ENCODE peak calls at places on chromosomes 16 and 17, in eight cellular contexts. One of them, this sample, is unnamed. For H3K4me1 and H3K36me3, the result is how much of the 10 kb centered on the place peaks cover.

GRCh38 chr17:39134878-39135277 is 16.6 kb downstream of the PLXDC1 start:
- DNase-seq in breast epithelium: no peak
- DNase-seq in neural progenitor cell: no peak
- DNase-seq in mucosa of descending colon: no peak
- DNase-seq in cardiac muscle cell: no peak
- DNase-seq in aorta: no peak
- DNase-seq in mesendoderm: no peak
- DNase-seq in CD8-positive, alpha-beta T cell: no peak
- DNase-seq in this sample: no peak

GRCh38 chr16:29321585-29321984 is 84.9 kb downstream of the NPIPB11 start:
- DNase-seq in mucosa of descending colon: no peak
- DNase-seq in mesendoderm: no peak
- DNase-seq in aorta: no peak
- DNase-seq in cardiac muscle cell: no peak
- DNase-seq in breast epithelium: no peak
- DNase-seq in CD8-positive, alpha-beta T cell: no peak
- DNase-seq in neural progenitor cell: peak
- DNase-seq in this sample: no peak

GRCh38 chr16:55495616-55496289 is 13.1 kb upstream of the LPCAT2 start:
- DNase-seq in breast epithelium: no peak
- DNase-seq in mucosa of descending colon: peak
- DNase-seq in mesendoderm: no peak
- DNase-seq in aorta: no peak
- DNase-seq in cardiac muscle cell: no peak
- DNase-seq in CD8-positive, alpha-beta T cell: no peak
- DNase-seq in neural progenitor cell: no peak
- DNase-seq in this sample: no peak

GRCh38 chr17:6611231-6611630 is 29.3 kb downstream of the KIAA0753 start:
- DNase-seq in CD8-positive, alpha-beta T cell: no peak
- DNase-seq in cardiac muscle cell: no peak
- DNase-seq in breast epithelium: no peak
- DNase-seq in mesendoderm: no peak
- DNase-seq in neural progenitor cell: no peak
- DNase-seq in mucosa of descending colon: no peak
- DNase-seq in aorta: no peak
- DNase-seq in this sample: no peak

GRCh38 chr16:84973226-84973625 is 38.1 kb downstream of the ZDHHC7 start:
- DNase-seq in aorta: no peak
- DNase-seq in CD8-positive, alpha-beta T cell: no peak
- DNase-seq in neural progenitor cell: no peak
- DNase-seq in mucosa of descending colon: no peak
- DNase-seq in cardiac muscle cell: no peak
- DNase-seq in mesendoderm: no peak
- DNase-seq in breast epithelium: no peak
- DNase-seq in this sample: no peak

GRCh38 chr16:83843657-83844056 is 35.9 kb downstream of the HSBP1 start:
- DNase-seq in CD8-positive, alpha-beta T cell: no peak
- DNase-seq in neural progenitor cell: peak
- DNase-seq in mesendoderm: peak
- DNase-seq in mucosa of descending colon: no peak
- DNase-seq in breast epithelium: no peak
- DNase-seq in cardiac muscle cell: no peak
- DNase-seq in aorta: no peak
- DNase-seq in this sample: no peak

GRCh38 chr17:82031885-82032627 is 578 bp downstream of the RAC3 start:
- DNase-seq in mucosa of descending colon: peak
- DNase-seq in cardiac muscle cell: peak
- DNase-seq in CD8-positive, alpha-beta T cell: no peak
- DNase-seq in breast epithelium: no peak
- DNase-seq in aorta: no peak
- DNase-seq in mesendoderm: peak
- DNase-seq in neural progenitor cell: peak
- DNase-seq in this sample: no peak

GRCh38 chr17:19004601-19005441 is at the start of gene FAM83G:
- DNase-seq in aorta: peak
- DNase-seq in breast epithelium: peak
- DNase-seq in mesendoderm: peak
- DNase-seq in neural progenitor cell: peak
- DNase-seq in mucosa of descending colon: peak
- DNase-seq in CD8-positive, alpha-beta T cell: peak
- DNase-seq in cardiac muscle cell: peak
- DNase-seq in this sample: peak

GRCh38 chr17:10815318-10815717 is 11.4 kb upstream of the TMEM238L start:
- DNase-seq in cardiac muscle cell: no peak
- DNase-seq in aorta: no peak
- DNase-seq in CD8-positive, alpha-beta T cell: no peak
- DNase-seq in breast epithelium: peak
- DNase-seq in neural progenitor cell: no peak
- DNase-seq in mucosa of descending colon: peak
- DNase-seq in mesendoderm: no peak
- DNase-seq in this sample: no peak

GRCh38 chr16:75122609-75123008 is 6.0 kb upstream of the LDHD start:
- DNase-seq in mucosa of descending colon: no peak
- DNase-seq in breast epithelium: no peak
- DNase-seq in neural progenitor cell: no peak
- DNase-seq in mesendoderm: no peak
- DNase-seq in aorta: no peak
- DNase-seq in CD8-positive, alpha-beta T cell: no peak
- DNase-seq in cardiac muscle cell: no peak
- DNase-seq in this sample: no peak

GRCh38 chr17:38583176-38583575 is 22.6 kb downstream of the SRCIN1 start:
- DNase-seq in mesendoderm: no peak
- DNase-seq in mucosa of descending colon: no peak
- DNase-seq in breast epithelium: no peak
- DNase-seq in CD8-positive, alpha-beta T cell: no peak
- DNase-seq in neural progenitor cell: no peak
- DNase-seq in aorta: no peak
- DNase-seq in cardiac muscle cell: no peak
- DNase-seq in this sample: no peak

GRCh38 chr17:78709119-78709681 is 72.9 kb downstream of the CYTH1 start:
- DNase-seq in cardiac muscle cell: no peak
- DNase-seq in CD8-positive, alpha-beta T cell: no peak
- DNase-seq in neural progenitor cell: no peak
- DNase-seq in breast epithelium: no peak
- DNase-seq in aorta: no peak
- DNase-seq in mesendoderm: no peak
- DNase-seq in mucosa of descending colon: no peak
- DNase-seq in this sample: peak

GRCh38 chr17:5011928-5012327 is 14.2 kb downstream of the KIF1C start:
- DNase-seq in breast epithelium: no peak
- DNase-seq in aorta: no peak
- DNase-seq in cardiac muscle cell: no peak
- DNase-seq in mesendoderm: no peak
- DNase-seq in neural progenitor cell: no peak
- DNase-seq in CD8-positive, alpha-beta T cell: no peak
- DNase-seq in mucosa of descending colon: no peak
- DNase-seq in this sample: no peak

GRCh38 chr17:78925662-78926555 is 722 bp upstream of the TIMP2 start:
- DNase-seq in aorta: peak
- DNase-seq in mucosa of descending colon: peak
- DNase-seq in mesendoderm: peak
- DNase-seq in cardiac muscle cell: no peak
- DNase-seq in CD8-positive, alpha-beta T cell: no peak
- DNase-seq in breast epithelium: peak
- DNase-seq in neural progenitor cell: peak
- DNase-seq in this sample: no peak

GRCh38 chr16:53968454-53968853 is 264.5 kb downstream of the FTO start:
- DNase-seq in mucosa of descending colon: no peak
- DNase-seq in neural progenitor cell: no peak
- DNase-seq in cardiac muscle cell: no peak
- DNase-seq in aorta: no peak
- DNase-seq in CD8-positive, alpha-beta T cell: no peak
- DNase-seq in breast epithelium: no peak
- DNase-seq in mesendoderm: peak
- DNase-seq in this sample: no peak

GRCh38 chr16:85490407-85490806 is 122.7 kb upstream of the GSE1 start:
- DNase-seq in neural progenitor cell: no peak
- DNase-seq in breast epithelium: no peak
- DNase-seq in cardiac muscle cell: no peak
- DNase-seq in CD8-positive, alpha-beta T cell: no peak
- DNase-seq in aorta: no peak
- DNase-seq in mesendoderm: no peak
- DNase-seq in mucosa of descending colon: no peak
- DNase-seq in this sample: no peak

GRCh38 chr17:66767164-66767933 is 67.6 kb upstream of the CACNG5 start:
- DNase-seq in CD8-positive, alpha-beta T cell: no peak
- DNase-seq in cardiac muscle cell: no peak
- DNase-seq in mucosa of descending colon: no peak
- DNase-seq in mesendoderm: no peak
- DNase-seq in neural progenitor cell: no peak
- DNase-seq in breast epithelium: no peak
- DNase-seq in aorta: no peak
- DNase-seq in this sample: no peak

GRCh38 chr17:30956764-30957374 is 14.0 kb upstream of the RNF135 start:
- DNase-seq in CD8-positive, alpha-beta T cell: no peak
- DNase-seq in neural progenitor cell: peak
- DNase-seq in mucosa of descending colon: no peak
- DNase-seq in mesendoderm: peak
- DNase-seq in breast epithelium: peak
- DNase-seq in cardiac muscle cell: peak
- DNase-seq in aorta: peak
- DNase-seq in this sample: no peak

GRCh38 chr16:20799599-20799998 is 6.7 kb downstream of the ERI2 start:
- DNase-seq in cardiac muscle cell: peak
- DNase-seq in CD8-positive, alpha-beta T cell: no peak
- DNase-seq in breast epithelium: no peak
- DNase-seq in aorta: no peak
- DNase-seq in mesendoderm: no peak
- DNase-seq in neural progenitor cell: peak
- DNase-seq in mucosa of descending colon: no peak
- DNase-seq in this sample: peak

GRCh38 chr17:30600830-30601494 is 123.8 kb downstream of the GOSR1 start:
- DNase-seq in aorta: no peak
- DNase-seq in cardiac muscle cell: peak
- DNase-seq in CD8-positive, alpha-beta T cell: peak
- DNase-seq in mucosa of descending colon: peak
- DNase-seq in neural progenitor cell: peak
- DNase-seq in breast epithelium: no peak
- DNase-seq in mesendoderm: peak
- DNase-seq in this sample: peak

GRCh38 chr16:89720520-89720858 is 209 bp downstream of the VPS9D1 start:
- DNase-seq in CD8-positive, alpha-beta T cell: peak
- DNase-seq in mucosa of descending colon: peak
- DNase-seq in breast epithelium: no peak
- DNase-seq in neural progenitor cell: peak
- DNase-seq in aorta: no peak
- DNase-seq in mesendoderm: peak
- DNase-seq in cardiac muscle cell: peak
- DNase-seq in this sample: peak

GRCh38 chr16:89720859-89721643 is at the start of the genes VPS9D1 and ZNF276:
- DNase-seq in breast epithelium: peak
- DNase-seq in CD8-positive, alpha-beta T cell: peak
- DNase-seq in aorta: peak
- DNase-seq in mesendoderm: peak
- DNase-seq in mucosa of descending colon: peak
- DNase-seq in cardiac muscle cell: peak
- DNase-seq in neural progenitor cell: peak
- DNase-seq in this sample: peak

GRCh38 chr16:89723279-89724250 is 2.2 kb downstream of the ZNF276 start:
- DNase-seq in breast epithelium: no peak
- DNase-seq in aorta: no peak
- DNase-seq in mesendoderm: no peak
- DNase-seq in CD8-positive, alpha-beta T cell: peak
- DNase-seq in neural progenitor cell: no peak
- DNase-seq in mucosa of descending colon: peak
- DNase-seq in cardiac muscle cell: no peak
- DNase-seq in this sample: peak

GRCh38 chr16:89722392-89723278 is 1.3 kb downstream of the ZNF276 start:
- DNase-seq in mucosa of descending colon: peak
- DNase-seq in mesendoderm: peak
- DNase-seq in neural progenitor cell: peak
- DNase-seq in cardiac muscle cell: no peak
- DNase-seq in breast epithelium: peak
- DNase-seq in aorta: no peak
- DNase-seq in CD8-positive, alpha-beta T cell: peak
- DNase-seq in this sample: peak

GRCh38 chr16:89721644-89722391 is 481 bp downstream of the ZNF276 start:
- DNase-seq in mesendoderm: peak
- DNase-seq in mucosa of descending colon: peak
- DNase-seq in CD8-positive, alpha-beta T cell: peak
- DNase-seq in neural progenitor cell: peak
- DNase-seq in cardiac muscle cell: peak
- DNase-seq in breast epithelium: no peak
- DNase-seq in aorta: peak
- DNase-seq in this sample: peak
- H3K4me1 ChIP-seq in mesendoderm: under half
- H3K4me1 ChIP-seq in mucosa of descending colon: under half
- H3K4me1 ChIP-seq in CD8-positive, alpha-beta T cell: under half
- H3K4me1 ChIP-seq in neural progenitor cell: under half
- H3K4me1 ChIP-seq in cardiac muscle cell: under half
- H3K4me1 ChIP-seq in breast epithelium: under half
- H3K4me1 ChIP-seq in aorta: under half
- H3K4me1 ChIP-seq in this sample: half or more

GRCh38 chr17:46931596-46931995 is 8.6 kb downstream of the GOSR2 start:
- DNase-seq in mucosa of descending colon: no peak
- DNase-seq in CD8-positive, alpha-beta T cell: no peak
- DNase-seq in neural progenitor cell: no peak
- DNase-seq in breast epithelium: no peak
- DNase-seq in aorta: no peak
- DNase-seq in cardiac muscle cell: no peak
- DNase-seq in mesendoderm: no peak
- DNase-seq in this sample: no peak
- H3K36me3 ChIP-seq in mucosa of descending colon: under half
- H3K36me3 ChIP-seq in CD8-positive, alpha-beta T cell: half or more
- H3K36me3 ChIP-seq in neural progenitor cell: under half
- H3K36me3 ChIP-seq in breast epithelium: under half
- H3K36me3 ChIP-seq in aorta: under half
- H3K36me3 ChIP-seq in cardiac muscle cell: half or more
- H3K36me3 ChIP-seq in mesendoderm: under half
- H3K36me3 ChIP-seq in this sample: half or more

DNA sequence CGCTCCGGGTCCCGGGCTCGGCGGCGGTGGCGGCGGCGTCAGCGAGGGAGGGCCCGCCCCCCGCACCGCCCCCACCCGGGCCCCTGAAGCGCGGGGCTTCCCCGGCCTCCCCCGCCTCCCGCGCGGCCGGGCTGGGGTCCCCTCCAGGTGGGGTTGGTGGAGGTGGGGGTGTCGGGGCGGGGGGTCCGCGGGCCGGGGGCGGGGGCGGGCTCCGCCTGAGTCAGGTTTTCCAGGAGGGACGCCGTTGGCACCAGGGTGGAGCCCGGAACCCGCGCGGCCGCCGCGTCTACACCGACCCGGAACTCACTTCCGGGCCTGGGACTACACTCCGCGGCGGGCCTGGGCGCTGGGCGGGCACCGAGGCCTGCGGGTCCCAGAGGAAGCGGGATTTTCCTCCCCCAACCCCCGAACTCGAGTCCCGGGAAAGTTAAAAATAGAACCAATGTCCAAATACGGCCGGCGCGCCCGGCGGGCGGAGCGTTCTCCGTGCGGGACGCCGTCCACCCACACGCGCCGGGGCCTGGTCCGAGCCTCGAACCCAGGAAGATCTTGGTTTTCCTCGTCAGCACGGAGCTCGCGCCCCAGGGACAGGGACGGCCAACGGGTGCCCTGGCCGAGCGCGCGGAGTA is 6.6 kb downstream of the MYO1C start:
- DNase-seq in mucosa of descending colon: peak
- DNase-seq in CD8-positive, alpha-beta T cell: peak
- DNase-seq in cardiac muscle cell: peak
- DNase-seq in aorta: peak
- DNase-seq in mesendoderm: peak
- DNase-seq in breast epithelium: peak
- DNase-seq in neural progenitor cell: peak
- DNase-seq in this sample: peak
- H3K4me1 ChIP-seq in mucosa of descending colon: under half
- H3K4me1 ChIP-seq in CD8-positive, alpha-beta T cell: under half
- H3K4me1 ChIP-seq in cardiac muscle cell: under half
- H3K4me1 ChIP-seq in aorta: under half
- H3K4me1 ChIP-seq in mesendoderm: under half
- H3K4me1 ChIP-seq in breast epithelium: under half
- H3K4me1 ChIP-seq in neural progenitor cell: under half
- H3K4me1 ChIP-seq in this sample: under half

GRCh38 chr17:67942810-67943209 is 53.5 kb downstream of the C17orf58 start:
- DNase-seq in mucosa of descending colon: no peak
- DNase-seq in cardiac muscle cell: peak
- DNase-seq in breast epithelium: no peak
- DNase-seq in mesendoderm: peak
- DNase-seq in CD8-positive, alpha-beta T cell: no peak
- DNase-seq in aorta: no peak
- DNase-seq in neural progenitor cell: no peak
- DNase-seq in this sample: no peak
- H3K36me3 ChIP-seq in mucosa of descending colon: under half
- H3K36me3 ChIP-seq in cardiac muscle cell: half or more
- H3K36me3 ChIP-seq in breast epithelium: under half
- H3K36me3 ChIP-seq in mesendoderm: under half
- H3K36me3 ChIP-seq in CD8-positive, alpha-beta T cell: under half
- H3K36me3 ChIP-seq in aorta: under half
- H3K36me3 ChIP-seq in neural progenitor cell: under half
- H3K36me3 ChIP-seq in this sample: half or more

This sample was measured in CD4-positive, alpha-beta memory T cell.